ENCODE peak calls at places on chromosomes 5 and 9, in five cellular contexts. W, Z, K, X and D are unnamed samples.

GRCh38 chr9:98300611-98301010 is 45.2 kb upstream of the TBC1D2 start:
- DNase-seq in W (no peak), Z (no peak), K (no peak), X (no peak), D (no peak)

GRCh38 chr5:125274211-125274610 is 527.8 kb upstream of the ZNF608 start:
- DNase-seq in W (no peak), Z (no peak), K (no peak), X (no peak), D (no peak)

GRCh38 chr5:168301593-168302388 is 10.3 kb downstream of the WWC1 start:
- DNase-seq in W (no peak), Z (peak; percentile 89), K (peak; percentile 63), X (no peak), D (no peak)

GRCh38 chr9:111922324-111923013 is 25.9 kb downstream of the UGCG start:
- DNase-seq in W (no peak), Z (no peak), K (no peak), X (no peak), D (no peak)

GRCh38 chr5:89556215-89557009 is 673.4 kb upstream of the MEF2C start:
- DNase-seq in W (no peak), Z (peak; percentile 69), K (no peak), X (peak; percentile 86), D (no peak)

GRCh38 chr9:5515261-5515650 is 4.9 kb downstream of the PDCD1LG2 start:
- DNase-seq in W (no peak), Z (no peak), K (no peak), X (no peak), D (no peak)

GRCh38 chr5:143435207-143435657 is 31.7 kb upstream of the NR3C1 start:
- DNase-seq in W (peak; percentile 97), Z (no peak), K (peak; percentile 16), X (no peak), D (no peak)

GRCh38 chr5:141514330-141515111 is 25.6 kb downstream of the PCDHGC5 start:
- DNase-seq in W (no peak), Z (no peak), K (no peak), X (no peak), D (no peak)

GRCh38 chr5:128774605-128775004 is 190.7 kb upstream of the SLC27A6 start:
- DNase-seq in W (no peak), Z (no peak), K (no peak), X (no peak), D (no peak)

GRCh38 chr9:115691097-115691496 is 462.5 kb upstream of the PAPPA start:
- DNase-seq in W (no peak), Z (no peak), K (no peak), X (no peak), D (no peak)

GRCh38 chr9:16309350-16310271 is 560.9 kb downstream of the BNC2 start:
- DNase-seq in W (no peak), Z (no peak), K (peak; percentile 17), X (no peak), D (no peak)

GRCh38 chr9:23621166-23621565 is 204.9 kb downstream of the ELAVL2 start:
- DNase-seq in W (no peak), Z (no peak), K (no peak), X (no peak), D (no peak)

GRCh38 chr9:36759976-36760375 is 187.3 kb downstream of the MELK start:
- DNase-seq in W (no peak), Z (no peak), K (no peak), X (no peak), D (no peak)

GRCh38 chr5:91219803-91220371 is 163.2 kb downstream of the ARRDC3 start:
- DNase-seq in W (no peak), Z (peak; percentile 26), K (no peak), X (no peak), D (no peak)

GRCh38 chr9:121318631-121319393 is 50.9 kb downstream of the GSN start:
- DNase-seq in W (no peak), Z (no peak), K (no peak), X (no peak), D (no peak)
- H3K27ac ChIP-seq in W (no peak overlapping the region), Z (no peak overlapping the region), K (peak overlapping the region; percentile 87), X (peak overlapping the region; percentile 31), D (peak overlapping the region; percentile 95)

DNA sequence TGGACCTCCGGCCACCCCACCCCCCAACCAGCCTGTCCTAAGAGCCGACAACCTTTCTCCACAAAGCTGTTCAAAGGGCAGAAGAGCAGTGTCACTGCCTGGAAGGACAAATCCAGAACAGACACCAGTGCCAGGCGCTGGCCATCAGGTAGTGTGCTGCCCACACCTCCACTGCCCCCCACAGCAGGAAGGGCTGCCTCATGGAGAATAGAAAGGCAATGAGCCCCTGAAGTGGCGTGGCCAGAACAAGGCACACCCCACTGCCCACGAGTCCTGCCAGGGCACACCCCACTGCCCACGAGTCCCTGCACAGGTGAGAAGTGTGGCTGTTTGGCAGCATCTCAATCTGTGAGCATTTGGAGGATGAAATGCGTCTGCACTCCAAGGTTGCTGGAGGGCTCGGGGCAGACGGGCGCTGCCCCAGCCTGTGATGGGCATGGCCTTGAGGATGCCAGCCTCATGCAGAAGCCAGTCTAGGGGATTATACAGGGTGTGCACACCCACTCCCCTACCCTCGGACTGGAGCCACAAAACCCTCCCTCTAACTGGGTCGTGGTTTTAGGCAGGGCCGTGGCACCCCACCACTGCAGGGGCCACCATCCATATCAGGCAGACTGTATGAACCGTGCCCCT is 2.3 kb upstream of the SLC9A3 start:
- DNase-seq in W (no peak), Z (no peak), K (no peak), X (no peak), D (no peak)
- TF ChIP-seq CTCF in W (no peak), Z (no peak), K (no peak), X (no peak), D (no peak)

GRCh38 chr9:137551656-137552534 is at the start of gene MRPL41:
- DNase-seq in W (peak; percentile 86), Z (peak; percentile 61), K (peak; percentile 95), X (no peak), D (peak; percentile 93)
- TF ChIP-seq POLR2AphosphoS5 in W (peak; percentile 47), Z (peak; percentile 88), K (peak; percentile 95), X (peak; percentile 81), D (peak; percentile 97)

DNA sequence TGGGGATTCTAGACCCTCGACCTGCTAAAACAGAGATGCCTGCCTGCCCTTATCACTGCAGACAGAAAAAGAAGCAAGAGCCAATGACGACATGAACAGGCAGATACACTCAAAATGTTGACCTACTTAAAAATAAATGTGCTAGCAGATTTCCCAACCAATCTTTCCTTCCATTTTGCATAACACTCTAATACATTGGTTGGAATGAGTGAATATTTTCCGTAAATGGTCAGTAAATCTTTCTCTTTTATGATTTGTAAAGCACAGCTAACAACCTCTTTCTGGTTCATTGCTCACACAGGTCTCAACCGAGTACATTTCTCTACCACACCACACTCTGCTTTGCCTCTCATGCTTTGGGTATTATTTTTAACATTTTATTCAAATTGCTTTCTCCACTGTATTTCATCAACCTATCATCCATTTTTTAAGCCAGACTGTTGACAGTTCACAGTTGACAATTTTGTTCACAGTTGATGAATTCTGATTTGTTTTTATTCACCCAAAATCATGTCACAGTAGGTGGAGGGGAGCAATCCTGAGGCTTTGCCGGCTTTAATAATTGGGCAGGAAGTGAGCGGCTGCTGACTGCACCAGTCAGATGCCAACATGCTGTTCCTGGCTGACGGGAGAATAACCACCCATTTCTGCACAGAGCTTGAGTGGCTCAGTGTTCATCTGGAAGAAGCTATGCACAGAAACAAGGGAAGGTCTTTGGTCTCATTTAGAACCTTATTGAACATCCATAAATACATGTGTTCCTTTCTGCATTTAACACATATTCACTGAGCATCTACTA is 426.6 kb downstream of the SPOCK1 start:
- DNase-seq in W (no peak), Z (no peak), K (no peak), X (no peak), D (no peak)
- H3K27ac ChIP-seq in W (no peak overlapping the region), Z (no peak overlapping the region), K (peak overlapping the region; percentile 46), X (no peak overlapping the region), D (peak overlapping the region; percentile 47)

GRCh38 chr5:20466507-20466906 is 478.5 kb upstream of the CDH18 start:
- DNase-seq in W (no peak), Z (no peak), K (no peak), X (no peak), D (no peak)

GRCh38 chr5:20470997-20471396 is 483.0 kb upstream of the CDH18 start:
- DNase-seq in W (no peak), Z (no peak), K (no peak), X (no peak), D (no peak)

GRCh38 chr5:20469792-20470191 is 481.8 kb upstream of the CDH18 start:
- DNase-seq in W (no peak), Z (no peak), K (no peak), X (no peak), D (no peak)

DNA sequence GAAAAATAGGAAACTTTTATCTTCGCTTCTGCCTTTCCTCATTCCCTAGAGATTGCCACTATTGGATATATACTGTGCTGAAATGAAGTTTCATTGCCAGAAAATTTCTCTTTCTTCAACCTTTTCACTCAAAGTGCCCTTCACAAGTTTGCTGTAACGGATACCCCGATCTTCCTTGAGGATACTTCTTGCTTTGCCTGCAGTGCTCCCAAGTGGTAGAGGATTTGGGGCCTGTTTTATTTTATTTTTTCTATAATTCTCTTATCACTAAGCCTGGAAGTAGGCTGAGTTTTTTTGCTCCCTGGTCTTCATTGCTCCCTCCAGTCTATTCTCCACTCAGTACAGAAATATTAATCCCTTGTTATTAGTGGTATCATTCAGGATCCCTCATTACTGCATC is 481.4 kb upstream of the CDH18 start:
- DNase-seq in W (no peak), Z (no peak), K (no peak), X (no peak), D (no peak)
- TF ChIP-seq CTCF in W (no peak), Z (no peak), K (no peak), X (no peak), D (no peak)

GRCh38 chr9:14270358-14271077 is 43.4 kb downstream of the NFIB start:
- DNase-seq in W (no peak), Z (no peak), K (no peak), X (no peak), D (no peak)
- TF ChIP-seq POLR2AphosphoS5 in W (no peak), Z (no peak), K (no peak), X (no peak), D (no peak)

GRCh38 chr9:37953204-37953774 is 49.4 kb upstream of the SLC25A51 start:
- DNase-seq in W (no peak), Z (no peak), K (no peak), X (no peak), D (no peak)

GRCh38 chr9:37953775-37954437 is 50.0 kb upstream of the SLC25A51 start:
- DNase-seq in W (no peak), Z (peak; percentile 87), K (no peak), X (peak; percentile 73), D (no peak)

GRCh38 chr9:37950561-37950960 is 46.6 kb upstream of the SLC25A51 start:
- DNase-seq in W (no peak), Z (no peak), K (no peak), X (no peak), D (no peak)

GRCh38 chr9:37952731-37953130 is 48.8 kb upstream of the SLC25A51 start:
- DNase-seq in W (no peak), Z (no peak), K (no peak), X (no peak), D (no peak)

GRCh38 chr9:37951671-37952579 is 48.0 kb upstream of the SLC25A51 start:
- DNase-seq in W (no peak), Z (no peak), K (no peak), X (no peak), D (no peak)
- H3K27ac ChIP-seq in W (no peak overlapping the region), Z (peak overlapping the region; percentile 84), K (no peak overlapping the region), X (peak overlapping the region; percentile 29), D (no peak overlapping the region)

DNA sequence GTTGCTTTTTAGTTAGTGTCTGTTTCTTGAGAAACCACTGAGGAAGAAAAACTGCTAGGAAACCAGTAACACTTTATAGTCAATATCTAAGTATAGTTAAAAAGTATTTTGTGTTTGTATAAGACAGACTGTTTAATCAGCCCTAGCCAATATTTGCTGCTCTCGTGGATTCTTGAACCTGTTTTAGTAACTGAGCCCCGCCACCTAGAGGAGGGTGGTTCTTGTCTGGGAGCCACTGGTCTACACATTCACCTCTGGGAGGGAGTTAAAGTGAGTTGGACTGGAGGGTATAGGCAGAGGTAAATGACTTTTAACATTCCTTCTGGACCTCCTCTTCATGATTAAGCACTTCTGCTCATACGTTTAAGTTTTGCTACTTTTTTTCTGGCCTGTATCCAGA is 117.2 kb downstream of the SPATA31D1 start:
- DNase-seq in W (no peak), Z (no peak), K (no peak), X (no peak), D (no peak)
- TF ChIP-seq CTCF in W (no peak), Z (peak; percentile 10), K (no peak), X (no peak), D (peak; percentile 3)